ENCODE peak calls at places on chromosome 18, in eight cellular contexts. B is heart right ventricle; A is K562; X is CD8-positive, alpha-beta memory T cell; W is uterus; H is breast epithelium; L is stomach; V is heart left ventricle. N is an unnamed sample.
A peak's percentile ranks its signal among the peaks of the same experiment; 100 is the strongest.

GRCh38 chr18:45110577-45111506 is 430.2 kb downstream of the SETBP1 start:
- DNase-seq in B (peak; percentile 13), A (no peak), X (no peak), W (peak; percentile 71), H (peak; percentile 23), L (no peak), V (peak; percentile 29), N (no peak)

GRCh38 chr18:44700652-44701051 is 20.0 kb downstream of the SETBP1 start:
- DNase-seq in B (peak; percentile 26), A (no peak), X (peak; percentile 29), W (peak; percentile 51), H (no peak), L (peak; percentile 40), V (no peak), N (no peak)

GRCh38 chr18:33440384-33441043 is at the start of gene CCDC178:
- DNase-seq in B (no peak), A (peak; percentile 15), X (no peak), W (peak; percentile 20), H (no peak), L (peak; percentile 40), V (peak; percentile 17), N (peak; percentile 52)

GRCh38 chr18:75581336-75582121 is 154.0 kb upstream of the SMIM21 start:
- DNase-seq in B (no peak), A (no peak), X (no peak), W (no peak), H (no peak), L (no peak), V (no peak), N (no peak)

GRCh38 chr18:7084080-7084765 is 33.4 kb downstream of the LAMA1 start:
- DNase-seq in B (no peak), A (no peak), X (no peak), W (no peak), H (no peak), L (no peak), V (no peak), N (no peak)

GRCh38 chr18:74806073-74806472 is 208.4 kb downstream of the ZNF407 start:
- DNase-seq in B (no peak), A (no peak), X (no peak), W (no peak), H (no peak), L (peak; percentile 58), V (no peak), N (no peak)

GRCh38 chr18:24296273-24296672 is 101.4 kb downstream of the OSBPL1A start:
- DNase-seq in B (no peak), A (no peak), X (no peak), W (no peak), H (no peak), L (no peak), V (no peak), N (no peak)

GRCh38 chr18:48541026-48541746 is 2.4 kb downstream of the CTIF start:
- DNase-seq in B (peak; percentile 73), A (peak; percentile 27), X (peak; percentile 16), W (peak; percentile 73), H (peak; percentile 55), L (peak; percentile 74), V (peak; percentile 85), N (peak; percentile 58)

GRCh38 chr18:73613706-73614340 is 533.8 kb downstream of the FBXO15 start:
- DNase-seq in B (no peak), A (no peak), X (no peak), W (no peak), H (no peak), L (no peak), V (no peak), N (no peak)

GRCh38 chr18:39685303-39685902 is 2119.8 kb upstream of the CELF4 start:
- DNase-seq in B (no peak), A (no peak), X (no peak), W (no peak), H (no peak), L (no peak), V (no peak), N (no peak)

GRCh38 chr18:13147146-13147545 is 71.4 kb upstream of the LDLRAD4 start:
- DNase-seq in B (no peak), A (no peak), X (no peak), W (no peak), H (no peak), L (no peak), V (no peak), N (no peak)

GRCh38 chr18:3903341-3903740 is 453.4 kb downstream of the TGIF1 start:
- DNase-seq in B (no peak), A (no peak), X (no peak), W (no peak), H (no peak), L (no peak), V (no peak), N (no peak)

DNA sequence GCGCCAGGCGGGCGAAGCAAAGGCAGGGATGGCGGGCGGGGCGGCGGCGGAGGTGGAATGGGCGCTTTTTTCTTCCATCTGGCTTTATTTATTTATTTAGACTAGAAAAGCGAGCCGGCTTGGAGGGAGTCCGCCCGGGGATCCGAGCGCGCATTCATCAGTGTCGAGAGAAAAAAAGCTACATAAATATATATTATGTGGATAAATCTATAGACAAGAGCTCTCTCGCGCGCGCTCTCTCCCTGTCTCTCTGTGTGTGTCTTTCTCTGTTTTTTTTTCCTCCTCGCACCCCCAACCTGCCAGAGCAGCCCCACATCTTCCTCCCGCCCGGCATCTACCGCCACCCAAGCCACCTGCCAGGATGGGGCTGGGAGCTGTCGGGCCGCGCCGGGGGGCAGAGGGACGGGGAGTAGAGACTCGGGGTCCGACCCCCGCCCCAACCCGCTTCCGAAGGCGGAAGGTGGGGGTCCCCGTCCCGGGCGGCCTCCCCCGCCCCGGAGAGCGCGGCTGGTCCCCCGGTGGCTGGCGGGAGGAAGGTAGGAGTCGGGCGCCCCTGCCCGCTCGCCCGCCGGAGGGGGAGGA is 972 bp upstream of the CELF4 start:
- DNase-seq in B (no peak), A (no peak), X (no peak), W (no peak), H (no peak), L (no peak), V (no peak), N (peak; percentile 59)
- H3K4me3 ChIP-seq in B (peak overlapping the region; percentile 46), A (no peak overlapping the region), X (no peak overlapping the region), W (peak overlapping the region; percentile 22), H (peak overlapping the region; percentile 54), L (peak overlapping the region; percentile 64), V (peak overlapping the region; percentile 51), N (peak overlapping the region; percentile 74)

DNA sequence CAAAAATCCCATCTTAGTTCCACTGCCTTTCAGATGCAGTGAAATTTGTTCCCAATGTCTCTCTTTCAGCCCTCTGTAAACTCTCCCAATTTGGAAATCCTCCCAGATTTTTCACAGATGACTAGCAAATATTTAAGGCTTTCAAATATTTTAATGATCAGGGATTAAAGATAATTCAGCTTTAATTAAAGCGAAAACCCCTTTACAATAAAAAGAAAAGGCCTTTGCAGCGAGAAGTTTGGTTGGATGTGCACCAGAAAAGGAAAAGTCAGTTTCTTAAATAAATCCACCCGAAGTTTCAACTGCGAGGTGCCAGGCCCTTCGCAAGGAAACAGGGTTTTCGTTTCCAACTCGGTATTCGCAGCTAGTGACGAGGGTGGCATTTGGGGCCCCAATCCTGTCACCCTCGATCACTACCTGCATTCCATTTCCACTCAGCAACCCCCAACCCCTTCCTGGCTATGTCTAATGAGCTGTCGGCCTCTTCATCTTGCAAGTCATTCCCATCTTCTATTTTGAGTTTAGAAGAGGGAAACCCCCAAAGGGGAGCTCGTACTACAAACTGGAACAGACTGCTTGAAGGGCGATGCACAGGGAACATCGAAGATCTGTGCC is 1.5 kb downstream of the RAX start:
- DNase-seq in B (no peak), A (no peak), X (no peak), W (no peak), H (no peak), L (no peak), V (no peak), N (no peak)
- H3K27me3 ChIP-seq in B (peaks cover 100% of the 10 kb centered on the region), A (peaks cover 5% of the 10 kb centered on the region), X (peaks cover 36% of the 10 kb centered on the region), W (peaks cover 81% of the 10 kb centered on the region), H (peaks cover 97% of the 10 kb centered on the region), L (peaks cover 29% of the 10 kb centered on the region), V (peaks cover 100% of the 10 kb centered on the region), N (peaks cover 65% of the 10 kb centered on the region)

GRCh38 chr18:58865009-58865345 is 300 bp downstream of the ZNF532 start:
- DNase-seq in B (no peak), A (no peak), X (no peak), W (no peak), H (no peak), L (no peak), V (no peak), N (no peak)
- H3K4me3 ChIP-seq in B (peak overlapping the region; percentile 49), A (no peak overlapping the region), X (no peak overlapping the region), W (peak overlapping the region; percentile 38), H (no peak overlapping the region), L (peak overlapping the region; percentile 51), V (peak overlapping the region; percentile 74), N (peak overlapping the region; percentile 74)

GRCh38 chr18:22165049-22165602 is 4.3 kb upstream of the GATA6 start:
- DNase-seq in B (no peak), A (no peak), X (no peak), W (peak; percentile 23), H (no peak), L (no peak), V (no peak), N (no peak)
- H3K27me3 ChIP-seq in B (peaks cover 89% of the 10 kb centered on the region), A (peaks cover 54% of the 10 kb centered on the region), X (peaks cover 56% of the 10 kb centered on the region), W (no peaks in the 10 kb centered on the region), H (peaks cover 68% of the 10 kb centered on the region), L (peaks cover 8% of the 10 kb centered on the region), V (peaks cover 40% of the 10 kb centered on the region), N (peaks cover 95% of the 10 kb centered on the region)

GRCh38 chr18:46335551-46336059 is 231.4 kb downstream of the HAUS1 start:
- DNase-seq in B (no peak), A (no peak), X (no peak), W (no peak), H (no peak), L (no peak), V (no peak), N (peak; percentile 21)
- H3K4me3 ChIP-seq in B (peak overlapping the region; percentile 69), A (no peak overlapping the region), X (no peak overlapping the region), W (no peak overlapping the region), H (peak overlapping the region; percentile 52), L (peak overlapping the region; percentile 64), V (peak overlapping the region; percentile 83), N (peak overlapping the region; percentile 65)

DNA sequence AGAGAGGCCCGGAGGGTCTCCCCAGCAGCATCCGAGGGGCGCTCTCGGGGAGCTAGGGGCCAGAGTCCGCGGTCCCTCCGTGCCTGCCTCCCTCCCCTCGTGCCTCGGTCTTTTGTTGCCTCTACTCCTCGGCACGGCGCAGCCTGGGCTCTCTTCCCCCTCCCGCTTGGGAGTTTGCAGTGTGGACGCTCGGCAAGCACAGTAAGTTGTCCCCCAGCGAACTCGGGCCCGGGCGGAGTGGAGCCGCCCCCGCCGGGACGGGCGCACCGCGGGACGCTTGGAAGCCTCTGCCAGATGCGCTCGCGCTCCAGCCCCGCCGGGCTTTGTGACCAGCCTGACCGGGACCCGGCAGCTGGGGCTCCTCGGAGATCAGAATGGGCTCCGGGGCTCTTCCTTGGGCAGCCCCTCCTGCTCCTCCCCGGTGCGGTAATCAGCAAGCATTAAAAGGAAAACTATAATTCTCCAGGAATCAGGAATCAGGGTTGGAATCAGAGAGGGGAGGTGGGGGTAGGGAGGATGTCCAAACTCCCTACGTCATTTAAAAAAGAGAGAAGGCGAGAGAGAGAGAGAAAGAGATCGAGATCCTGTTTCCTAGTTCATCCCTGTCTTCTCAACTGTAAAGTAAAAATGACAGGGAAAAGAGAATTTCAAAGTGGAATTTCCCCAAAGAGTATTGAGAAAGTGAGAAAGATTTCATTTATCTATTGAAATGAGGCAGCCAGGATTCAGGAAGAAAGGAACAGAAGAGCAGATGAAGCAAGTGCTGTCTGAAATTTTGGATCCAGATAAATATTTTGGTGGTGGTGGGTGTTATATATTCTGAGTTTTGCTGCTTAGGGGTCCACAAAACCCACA is 791 bp upstream of the TMEM200C start:
- DNase-seq in B (peak; percentile 16), A (no peak), X (no peak), W (peak; percentile 40), H (peak; percentile 44), L (no peak), V (peak; percentile 22), N (peak; percentile 21)
- H3K27me3 ChIP-seq in B (peaks cover 89% of the 10 kb centered on the region), A (no peaks in the 10 kb centered on the region), X (peaks cover 12% of the 10 kb centered on the region), W (peaks cover 28% of the 10 kb centered on the region), H (peaks cover 26% of the 10 kb centered on the region), L (peaks cover 32% of the 10 kb centered on the region), V (peaks cover 55% of the 10 kb centered on the region), N (peaks cover 14% of the 10 kb centered on the region)